ENCODE peak calls at places on chromosomes 11 and 22, in nine cellular contexts. One of them, this sample, is unnamed.

GRCh38 chr22:50252081-50253045 is 1.3 kb upstream of the HDAC10 start:
- DNase-seq in upper lobe of right lung: peak
- DNase-seq in brain microvascular endothelial cell: peak
- DNase-seq in H7: peak
- DNase-seq in lower leg skin: peak
- DNase-seq in COR-L47: peak
- DNase-seq in uterus: peak
- DNase-seq in NCI-H774: no peak
- DNase-seq in astrocyte of the spinal cord: peak
- DNase-seq in this sample: no peak

GRCh38 chr11:10622957-10623787 is 54.7 kb upstream of the LYVE1 start:
- DNase-seq in astrocyte of the spinal cord: no peak
- DNase-seq in upper lobe of right lung: no peak
- DNase-seq in uterus: no peak
- DNase-seq in NCI-H774: no peak
- DNase-seq in brain microvascular endothelial cell: no peak
- DNase-seq in lower leg skin: peak
- DNase-seq in H7: no peak
- DNase-seq in COR-L47: no peak
- DNase-seq in this sample: no peak

GRCh38 chr22:50563410-50564160 is 866 bp upstream of the SYCE3 start:
- DNase-seq in H7: peak
- DNase-seq in upper lobe of right lung: no peak
- DNase-seq in uterus: no peak
- DNase-seq in brain microvascular endothelial cell: no peak
- DNase-seq in astrocyte of the spinal cord: no peak
- DNase-seq in COR-L47: no peak
- DNase-seq in lower leg skin: no peak
- DNase-seq in NCI-H774: no peak
- DNase-seq in this sample: no peak

GRCh38 chr11:8081591-8082021 is 595 bp downstream of the TUB start:
- DNase-seq in upper lobe of right lung: no peak
- DNase-seq in COR-L47: no peak
- DNase-seq in NCI-H774: no peak
- DNase-seq in H7: no peak
- DNase-seq in lower leg skin: no peak
- DNase-seq in uterus: no peak
- DNase-seq in astrocyte of the spinal cord: no peak
- DNase-seq in brain microvascular endothelial cell: no peak
- DNase-seq in this sample: no peak

GRCh38 chr11:107741044-107741823 is 29.4 kb upstream of the SLN start:
- DNase-seq in astrocyte of the spinal cord: peak
- DNase-seq in H7: peak
- DNase-seq in brain microvascular endothelial cell: peak
- DNase-seq in lower leg skin: no peak
- DNase-seq in uterus: no peak
- DNase-seq in NCI-H774: no peak
- DNase-seq in COR-L47: no peak
- DNase-seq in upper lobe of right lung: peak
- DNase-seq in this sample: no peak

GRCh38 chr22:30717331-30717921 is 22.8 kb downstream of the OSBP2 start:
- DNase-seq in lower leg skin: no peak
- DNase-seq in brain microvascular endothelial cell: peak
- DNase-seq in astrocyte of the spinal cord: peak
- DNase-seq in NCI-H774: no peak
- DNase-seq in COR-L47: no peak
- DNase-seq in upper lobe of right lung: no peak
- DNase-seq in uterus: no peak
- DNase-seq in H7: no peak
- DNase-seq in this sample: no peak

GRCh38 chr22:28116261-28116673 is 197.2 kb upstream of the PITPNB start:
- DNase-seq in H7: no peak
- DNase-seq in astrocyte of the spinal cord: peak
- DNase-seq in uterus: peak
- DNase-seq in NCI-H774: no peak
- DNase-seq in brain microvascular endothelial cell: peak
- DNase-seq in lower leg skin: peak
- DNase-seq in COR-L47: no peak
- DNase-seq in upper lobe of right lung: no peak
- DNase-seq in this sample: peak

GRCh38 chr22:36252754-36253522 is at the start of gene APOL1:
- DNase-seq in lower leg skin: no peak
- DNase-seq in uterus: peak
- DNase-seq in NCI-H774: no peak
- DNase-seq in brain microvascular endothelial cell: no peak
- DNase-seq in astrocyte of the spinal cord: no peak
- DNase-seq in upper lobe of right lung: peak
- DNase-seq in COR-L47: no peak
- DNase-seq in H7: no peak
- DNase-seq in this sample: no peak

GRCh38 chr22:47053865-47054185 is 291.4 kb downstream of the TBC1D22A start:
- DNase-seq in COR-L47: no peak
- DNase-seq in upper lobe of right lung: no peak
- DNase-seq in uterus: no peak
- DNase-seq in brain microvascular endothelial cell: peak
- DNase-seq in H7: no peak
- DNase-seq in lower leg skin: no peak
- DNase-seq in NCI-H774: no peak
- DNase-seq in astrocyte of the spinal cord: peak
- DNase-seq in this sample: no peak

GRCh38 chr11:67613960-67614715 is 7.4 kb downstream of the NDUFV1 start:
- DNase-seq in brain microvascular endothelial cell: peak
- DNase-seq in NCI-H774: no peak
- DNase-seq in upper lobe of right lung: peak
- DNase-seq in COR-L47: peak
- DNase-seq in astrocyte of the spinal cord: peak
- DNase-seq in H7: peak
- DNase-seq in lower leg skin: no peak
- DNase-seq in uterus: peak
- DNase-seq in this sample: no peak

GRCh38 chr22:27212617-27213177 is 555.3 kb downstream of the MIAT start:
- DNase-seq in upper lobe of right lung: no peak
- DNase-seq in H7: no peak
- DNase-seq in brain microvascular endothelial cell: peak
- DNase-seq in astrocyte of the spinal cord: peak
- DNase-seq in uterus: peak
- DNase-seq in COR-L47: no peak
- DNase-seq in lower leg skin: peak
- DNase-seq in NCI-H774: no peak
- DNase-seq in this sample: peak

GRCh38 chr11:62599909-62600308 is 1.8 kb downstream of the MTA2 start:
- DNase-seq in upper lobe of right lung: no peak
- DNase-seq in astrocyte of the spinal cord: no peak
- DNase-seq in lower leg skin: no peak
- DNase-seq in brain microvascular endothelial cell: no peak
- DNase-seq in H7: no peak
- DNase-seq in uterus: no peak
- DNase-seq in NCI-H774: no peak
- DNase-seq in COR-L47: no peak
- DNase-seq in this sample: no peak

GRCh38 chr11:702731-703461 is 3.1 kb upstream of the EPS8L2 start:
- DNase-seq in lower leg skin: no peak
- DNase-seq in uterus: no peak
- DNase-seq in brain microvascular endothelial cell: no peak
- DNase-seq in astrocyte of the spinal cord: no peak
- DNase-seq in COR-L47: no peak
- DNase-seq in NCI-H774: no peak
- DNase-seq in H7: peak
- DNase-seq in upper lobe of right lung: peak
- DNase-seq in this sample: no peak

GRCh38 chr22:22111267-22111751 is 128.7 kb upstream of the TOP3B start:
- DNase-seq in upper lobe of right lung: no peak
- DNase-seq in COR-L47: no peak
- DNase-seq in astrocyte of the spinal cord: peak
- DNase-seq in lower leg skin: no peak
- DNase-seq in H7: no peak
- DNase-seq in NCI-H774: no peak
- DNase-seq in brain microvascular endothelial cell: peak
- DNase-seq in uterus: no peak
- DNase-seq in this sample: no peak

GRCh38 chr11:119814766-119815165 is 85.8 kb upstream of the NECTIN1 start:
- DNase-seq in NCI-H774: no peak
- DNase-seq in COR-L47: no peak
- DNase-seq in upper lobe of right lung: no peak
- DNase-seq in astrocyte of the spinal cord: no peak
- DNase-seq in lower leg skin: no peak
- DNase-seq in uterus: no peak
- DNase-seq in brain microvascular endothelial cell: no peak
- DNase-seq in H7: no peak
- DNase-seq in this sample: no peak

GRCh38 chr11:101127699-101128570 is 1.7 kb downstream of the PGR start:
- DNase-seq in astrocyte of the spinal cord: no peak
- DNase-seq in H7: peak
- DNase-seq in NCI-H774: no peak
- DNase-seq in uterus: peak
- DNase-seq in COR-L47: peak
- DNase-seq in upper lobe of right lung: peak
- DNase-seq in brain microvascular endothelial cell: no peak
- DNase-seq in lower leg skin: peak
- DNase-seq in this sample: no peak

GRCh38 chr11:113241190-113242051 is 73.0 kb upstream of the TTC12 start:
- DNase-seq in lower leg skin: no peak
- DNase-seq in H7: no peak
- DNase-seq in uterus: no peak
- DNase-seq in COR-L47: peak
- DNase-seq in astrocyte of the spinal cord: peak
- DNase-seq in brain microvascular endothelial cell: no peak
- DNase-seq in NCI-H774: no peak
- DNase-seq in upper lobe of right lung: no peak
- DNase-seq in this sample: no peak

GRCh38 chr11:8735094-8735493 is 52.5 kb downstream of the RPL27A start:
- DNase-seq in astrocyte of the spinal cord: no peak
- DNase-seq in uterus: no peak
- DNase-seq in upper lobe of right lung: no peak
- DNase-seq in lower leg skin: no peak
- DNase-seq in NCI-H774: no peak
- DNase-seq in brain microvascular endothelial cell: no peak
- DNase-seq in COR-L47: no peak
- DNase-seq in H7: no peak
- DNase-seq in this sample: no peak

GRCh38 chr22:40193429-40194421 is 16.0 kb downstream of the TNRC6B start:
- DNase-seq in brain microvascular endothelial cell: no peak
- DNase-seq in uterus: peak
- DNase-seq in astrocyte of the spinal cord: peak
- DNase-seq in COR-L47: no peak
- DNase-seq in H7: no peak
- DNase-seq in upper lobe of right lung: no peak
- DNase-seq in NCI-H774: no peak
- DNase-seq in lower leg skin: peak
- DNase-seq in this sample: no peak

GRCh38 chr11:30861506-30861905 is 275.4 kb upstream of the MPPED2 start:
- DNase-seq in COR-L47: no peak
- DNase-seq in astrocyte of the spinal cord: no peak
- DNase-seq in H7: no peak
- DNase-seq in brain microvascular endothelial cell: no peak
- DNase-seq in NCI-H774: no peak
- DNase-seq in upper lobe of right lung: no peak
- DNase-seq in uterus: no peak
- DNase-seq in lower leg skin: no peak
- DNase-seq in this sample: no peak

GRCh38 chr11:118058311-118059230 is 18.3 kb upstream of the TMPRSS4 start:
- DNase-seq in uterus: no peak
- DNase-seq in H7: peak
- DNase-seq in astrocyte of the spinal cord: no peak
- DNase-seq in NCI-H774: no peak
- DNase-seq in brain microvascular endothelial cell: no peak
- DNase-seq in upper lobe of right lung: peak
- DNase-seq in lower leg skin: peak
- DNase-seq in COR-L47: no peak
- DNase-seq in this sample: no peak

GRCh38 chr11:126083829-126084607 is 21.4 kb upstream of the CDON start:
- DNase-seq in H7: no peak
- DNase-seq in COR-L47: no peak
- DNase-seq in astrocyte of the spinal cord: no peak
- DNase-seq in uterus: no peak
- DNase-seq in brain microvascular endothelial cell: no peak
- DNase-seq in lower leg skin: peak
- DNase-seq in upper lobe of right lung: no peak
- DNase-seq in NCI-H774: no peak
- DNase-seq in this sample: no peak

GRCh38 chr11:45259607-45260006 is 26.5 kb downstream of the SYT13 start:
- DNase-seq in uterus: no peak
- DNase-seq in H7: no peak
- DNase-seq in COR-L47: no peak
- DNase-seq in brain microvascular endothelial cell: no peak
- DNase-seq in astrocyte of the spinal cord: peak
- DNase-seq in lower leg skin: no peak
- DNase-seq in NCI-H774: no peak
- DNase-seq in upper lobe of right lung: no peak
- DNase-seq in this sample: no peak

GRCh38 chr11:29183301-29183700 is 833.5 kb downstream of the KCNA4 start:
- DNase-seq in upper lobe of right lung: no peak
- DNase-seq in uterus: no peak
- DNase-seq in NCI-H774: no peak
- DNase-seq in astrocyte of the spinal cord: no peak
- DNase-seq in COR-L47: no peak
- DNase-seq in lower leg skin: no peak
- DNase-seq in brain microvascular endothelial cell: peak
- DNase-seq in H7: no peak
- DNase-seq in this sample: no peak

GRCh38 chr11:65429724-65430405 is 7.3 kb downstream of the NEAT1 start:
- DNase-seq in H7: peak
- DNase-seq in NCI-H774: no peak
- DNase-seq in lower leg skin: peak
- DNase-seq in brain microvascular endothelial cell: peak
- DNase-seq in astrocyte of the spinal cord: peak
- DNase-seq in COR-L47: no peak
- DNase-seq in uterus: peak
- DNase-seq in upper lobe of right lung: peak
- DNase-seq in this sample: no peak

GRCh38 chr11:19275496-19275895 is 34.8 kb upstream of the E2F8 start:
- DNase-seq in upper lobe of right lung: no peak
- DNase-seq in H7: no peak
- DNase-seq in NCI-H774: no peak
- DNase-seq in lower leg skin: no peak
- DNase-seq in uterus: no peak
- DNase-seq in astrocyte of the spinal cord: no peak
- DNase-seq in COR-L47: no peak
- DNase-seq in brain microvascular endothelial cell: no peak
- DNase-seq in this sample: no peak

GRCh38 chr11:11171854-11172253 is 181.2 kb downstream of the CSNK2A3 start:
- DNase-seq in brain microvascular endothelial cell: no peak
- DNase-seq in H7: no peak
- DNase-seq in NCI-H774: no peak
- DNase-seq in astrocyte of the spinal cord: no peak
- DNase-seq in uterus: no peak
- DNase-seq in upper lobe of right lung: no peak
- DNase-seq in lower leg skin: no peak
- DNase-seq in COR-L47: no peak
- DNase-seq in this sample: no peak

GRCh38 chr11:19777032-19777341 is 64.3 kb downstream of the NAV2 start:
- DNase-seq in upper lobe of right lung: peak
- DNase-seq in brain microvascular endothelial cell: no peak
- DNase-seq in lower leg skin: no peak
- DNase-seq in astrocyte of the spinal cord: no peak
- DNase-seq in uterus: no peak
- DNase-seq in COR-L47: peak
- DNase-seq in H7: peak
- DNase-seq in NCI-H774: peak
- DNase-seq in this sample: no peak

This sample was measured in esophagus muscularis mucosa.